ENCODE peak calls at places on chromosome 5, in five cellular contexts. R is tibial artery, H is heart left ventricle, S is dorsolateral prefrontal cortex, I is AG04450. U is an unnamed sample.

GRCh38 chr5:40165789-40166728 is 513.7 kb upstream of the PTGER4 start:
- DNase-seq in I (no peak), H (no peak), R (no peak), S (no peak), U (no peak)

GRCh38 chr5:66814146-66814991 is 218.2 kb downstream of the MAST4 start:
- DNase-seq in I (no peak), H (no peak), S (peak), R (no peak), U (no peak)

GRCh38 chr5:95861858-95862561 is 39.5 kb upstream of the GLRX start:
- DNase-seq in I (no peak), R (no peak), H (no peak), S (no peak), U (peak)

GRCh38 chr5:181187500-181188213 is 17.3 kb downstream of the TRIM7 start:
- DNase-seq in S (peak), H (peak), R (peak), I (peak), U (no peak)

GRCh38 chr5:131538177-131538593 is 96.8 kb downstream of the RAPGEF6 start:
- DNase-seq in S (no peak), I (no peak), R (no peak), H (no peak), U (peak)

GRCh38 chr5:41371741-41372140 is 138.7 kb downstream of the PLCXD3 start:
- DNase-seq in R (no peak), H (no peak), I (peak), S (no peak), U (peak)

GRCh38 chr5:66232701-66233100 is 88.6 kb downstream of the SREK1 start:
- DNase-seq in R (no peak), I (no peak), S (no peak), H (no peak), U (no peak)

GRCh38 chr5:10387690-10388089 is 34.2 kb downstream of the MARCHF6 start:
- DNase-seq in H (no peak), S (no peak), I (peak), R (no peak), U (no peak)

GRCh38 chr5:156396063-156396829 is 69.3 kb downstream of the SGCD start:
- DNase-seq in H (no peak), R (no peak), I (no peak), S (no peak), U (no peak)

GRCh38 chr5:141476132-141476909 is 555 bp downstream of the PCDHGC3 start:
- DNase-seq in H (peak), I (peak), R (peak), S (peak), U (no peak)

GRCh38 chr5:158039441-158039840 is 180.5 kb upstream of the CLINT1 start:
- DNase-seq in I (no peak), S (no peak), R (no peak), H (no peak), U (no peak)

GRCh38 chr5:126875303-126875785 is 98.4 kb downstream of the LMNB1 start:
- DNase-seq in R (no peak), H (no peak), S (no peak), I (no peak), U (no peak)

GRCh38 chr5:39262981-39263380 is 43.6 kb upstream of the FYB1 start:
- DNase-seq in H (no peak), S (no peak), I (no peak), R (no peak), U (no peak)

GRCh38 chr5:37722236-37723146 is 117.3 kb downstream of the GDNF start:
- DNase-seq in R (no peak), H (no peak), I (peak), S (no peak), U (peak)

GRCh38 chr5:620586-621180 is 8.5 kb downstream of the CEP72 start:
- DNase-seq in R (peak), S (no peak), H (peak), I (no peak), U (no peak)

GRCh38 chr5:56983593-56984361 is 31.9 kb upstream of the MIER3 start:
- DNase-seq in I (no peak), S (no peak), R (no peak), H (no peak), U (no peak)

GRCh38 chr5:73661753-73662152 is 35.8 kb downstream of the ARHGEF28 start:
- DNase-seq in S (no peak), R (no peak), I (no peak), H (no peak), U (no peak)

GRCh38 chr5:154755361-154756202 is at the start of gene LARP1:
- DNase-seq in R (peak), S (peak), I (no peak), H (peak), U (no peak)

GRCh38 chr5:52786937-52787599 is 648 bp upstream of the ITGA1 start:
- DNase-seq in I (no peak), S (no peak), R (peak), H (no peak), U (peak)

GRCh38 chr5:12332480-12332879 is 428.2 kb upstream of the CTNND2 start:
- DNase-seq in I (no peak), R (no peak), H (no peak), S (no peak), U (no peak)

GRCh38 chr5:58263291-58263690 is 196.6 kb downstream of the PLK2 start:
- DNase-seq in H (no peak), R (no peak), I (no peak), S (no peak), U (no peak)

GRCh38 chr5:5351288-5352089 is 71.0 kb upstream of the ICE1 start:
- DNase-seq in I (no peak), R (no peak), H (no peak), S (no peak), U (no peak)

GRCh38 chr5:57174850-57175525 is 1.1 kb downstream of the GPBP1 start:
- DNase-seq in H (no peak), S (no peak), R (no peak), I (no peak), U (no peak)

GRCh38 chr5:113166710-113167366 is 190.2 kb downstream of the DCP2 start:
- DNase-seq in S (no peak), I (peak), H (no peak), R (no peak), U (peak)

GRCh38 chr5:176508603-176509002 is 28.6 kb downstream of the RNF44 start:
- DNase-seq in S (no peak), H (no peak), I (no peak), R (no peak), U (no peak)

GRCh38 chr5:32325067-32325466 is 12.3 kb upstream of the MTMR12 start:
- DNase-seq in S (no peak), I (no peak), H (no peak), R (no peak), U (peak)

GRCh38 chr5:10654566-10654965 is 90.7 kb downstream of the ANKRD33B start:
- DNase-seq in I (no peak), H (no peak), S (no peak), R (no peak), U (no peak)

GRCh38 chr5:157855404-157855994 is 3.4 kb downstream of the CLINT1 start:
- DNase-seq in I (peak), S (peak), R (peak), H (peak), U (no peak)

GRCh38 chr5:156947933-156948332 is 15.1 kb downstream of the TIMD4 start:
- DNase-seq in H (no peak), R (no peak), S (no peak), I (no peak), U (no peak)

GRCh38 chr5:177427211-177427822 is 841 bp downstream of the GRK6 start:
- DNase-seq in H (no peak), R (no peak), S (no peak), I (no peak), U (no peak)

GRCh38 chr5:72347801-72348305 is 27.7 kb downstream of the PTCD2 start:
- DNase-seq in R (no peak), H (no peak), I (peak), S (no peak), U (peak)

GRCh38 chr5:179142434-179143198 is 82.4 kb downstream of the ZNF354C start:
- DNase-seq in H (no peak), I (peak), R (no peak), S (no peak), U (no peak)
- H3K27ac ChIP-seq in H (no peak), I (peak), R (no peak), S (no peak), U (no peak)

GRCh38 chr5:18394154-18394804 is 760.0 kb downstream of the TAF11L14 start:
- DNase-seq in R (no peak), H (no peak), I (no peak), S (peak), U (peak)

GRCh38 chr5:18393546-18393945 is 759.3 kb downstream of the TAF11L14 start:
- DNase-seq in I (no peak), R (no peak), S (peak), H (no peak), U (no peak)

GRCh38 chr5:18395126-18396110 is 761.2 kb downstream of the TAF11L14 start:
- DNase-seq in I (no peak), H (no peak), R (no peak), S (no peak), U (no peak)

GRCh38 chr5:18397393-18397792 is 763.1 kb downstream of the TAF11L14 start:
- DNase-seq in S (no peak), I (no peak), H (no peak), R (no peak), U (no peak)
- H3K27ac ChIP-seq in S (no peak), I (no peak), H (no peak), R (no peak), U (no peak)

DNA sequence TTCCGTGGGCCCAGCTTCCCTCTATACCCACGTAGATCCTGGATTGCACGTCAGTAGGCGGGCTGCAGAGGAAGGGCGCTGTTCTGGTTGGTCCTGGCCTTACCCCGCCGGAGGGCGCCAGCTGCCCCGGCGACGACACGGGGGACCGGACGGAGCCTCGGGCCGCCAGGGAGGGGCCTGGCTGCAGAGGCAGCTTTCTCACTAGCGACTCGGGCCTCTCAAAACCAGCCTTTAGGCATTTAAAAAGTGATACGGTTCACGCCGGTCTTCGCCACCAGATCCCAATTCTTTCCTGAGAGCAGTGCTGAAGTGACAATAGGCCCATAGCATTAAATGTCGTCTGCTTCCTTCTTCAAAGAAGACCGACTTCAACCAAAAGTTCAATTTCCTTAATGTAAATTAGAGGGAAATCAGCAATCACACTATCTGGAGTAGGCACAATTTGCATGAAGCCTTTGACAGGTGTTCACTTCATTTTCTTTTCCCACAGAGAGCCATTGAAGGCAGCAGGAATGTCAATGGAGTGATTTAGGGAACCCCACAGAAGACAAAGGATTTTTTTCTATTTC is 17.6 kb upstream of the UBE2D2 start:
- DNase-seq in R (peak), H (peak), S (no peak), I (no peak), U (no peak)
- H3K27ac ChIP-seq in R (no peak), H (peak), S (no peak), I (no peak), U (no peak)

DNA sequence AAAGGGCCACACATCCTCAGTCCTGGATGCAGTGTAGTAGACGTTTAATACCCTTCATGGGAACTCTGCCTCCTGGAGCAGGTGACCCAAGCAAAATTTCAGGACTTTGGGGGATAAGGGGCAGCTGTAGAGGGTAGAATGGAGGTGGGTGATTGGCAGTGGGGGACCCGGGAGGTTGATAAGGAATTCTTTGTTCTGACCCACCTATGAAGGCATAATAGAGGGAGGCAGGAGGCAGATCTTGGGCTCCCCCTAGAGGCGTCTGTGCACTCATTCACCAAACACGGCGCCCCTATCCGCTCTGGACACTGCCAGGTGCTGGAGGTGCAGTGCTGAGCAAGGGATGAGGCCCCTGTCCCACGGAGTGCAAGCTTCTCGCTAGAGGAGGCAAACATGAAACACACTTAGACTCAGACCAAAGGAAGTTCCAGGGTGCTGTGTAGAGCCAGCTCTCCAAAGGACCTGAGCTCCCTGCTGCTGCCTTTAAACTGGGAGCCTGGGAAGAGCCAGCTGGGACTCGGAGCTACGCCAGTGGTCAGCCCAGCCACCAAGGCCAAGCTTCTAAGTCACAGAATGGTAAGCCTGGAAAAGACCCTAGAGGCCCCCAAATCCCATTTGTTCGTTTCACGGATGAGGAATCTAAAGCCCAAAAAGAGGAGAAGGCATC is 7.7 kb downstream of the IL17B start:
- DNase-seq in I (no peak), H (peak), S (peak), R (peak), U (no peak)
- H3K27ac ChIP-seq in I (no peak), H (no peak), S (no peak), R (peak), U (no peak)

DNA sequence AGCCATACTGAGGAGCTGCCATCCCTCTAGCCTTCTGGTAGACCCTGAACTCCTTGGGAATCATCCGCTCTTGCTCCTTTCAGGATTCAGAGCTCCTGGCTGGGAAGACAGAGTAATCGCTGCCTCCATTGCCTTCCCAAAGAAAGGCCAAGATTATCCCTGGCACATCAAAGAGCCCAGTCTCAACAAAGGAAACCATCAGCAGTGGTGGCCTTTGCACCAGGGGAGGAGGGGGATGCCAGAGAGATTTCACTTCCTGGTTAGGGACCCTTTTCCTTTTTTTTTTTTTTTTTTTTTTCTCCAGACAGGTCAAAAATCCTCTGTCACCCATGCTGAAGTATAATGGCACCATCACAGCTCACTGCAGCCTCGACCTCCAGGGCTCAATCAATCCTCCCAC is 16.0 kb upstream of the ERGIC1 start:
- DNase-seq in I (no peak), H (no peak), R (no peak), S (no peak), U (no peak)
- H3K27ac ChIP-seq in I (no peak), H (peak), R (no peak), S (no peak), U (no peak)

GRCh38 chr5:172148381-172148780 is 39.6 kb downstream of the STK10 start:
- DNase-seq in H (no peak), I (no peak), S (no peak), R (no peak), U (no peak)

GRCh38 chr5:172151661-172152210 is 36.3 kb downstream of the STK10 start:
- DNase-seq in R (no peak), S (peak), I (no peak), H (no peak), U (no peak)

GRCh38 chr5:172147857-172148256 is 40.2 kb downstream of the STK10 start:
- DNase-seq in S (no peak), R (no peak), I (no peak), H (no peak), U (no peak)

GRCh38 chr5:172149073-172149472 is 39.0 kb downstream of the STK10 start:
- DNase-seq in R (no peak), S (no peak), I (peak), H (no peak), U (no peak)

GRCh38 chr5:172150514-172151425 is 37.3 kb downstream of the STK10 start:
- DNase-seq in R (peak), I (no peak), H (peak), S (no peak), U (no peak)
- H3K27ac ChIP-seq in R (no peak), I (no peak), H (peak), S (no peak), U (no peak)

DNA sequence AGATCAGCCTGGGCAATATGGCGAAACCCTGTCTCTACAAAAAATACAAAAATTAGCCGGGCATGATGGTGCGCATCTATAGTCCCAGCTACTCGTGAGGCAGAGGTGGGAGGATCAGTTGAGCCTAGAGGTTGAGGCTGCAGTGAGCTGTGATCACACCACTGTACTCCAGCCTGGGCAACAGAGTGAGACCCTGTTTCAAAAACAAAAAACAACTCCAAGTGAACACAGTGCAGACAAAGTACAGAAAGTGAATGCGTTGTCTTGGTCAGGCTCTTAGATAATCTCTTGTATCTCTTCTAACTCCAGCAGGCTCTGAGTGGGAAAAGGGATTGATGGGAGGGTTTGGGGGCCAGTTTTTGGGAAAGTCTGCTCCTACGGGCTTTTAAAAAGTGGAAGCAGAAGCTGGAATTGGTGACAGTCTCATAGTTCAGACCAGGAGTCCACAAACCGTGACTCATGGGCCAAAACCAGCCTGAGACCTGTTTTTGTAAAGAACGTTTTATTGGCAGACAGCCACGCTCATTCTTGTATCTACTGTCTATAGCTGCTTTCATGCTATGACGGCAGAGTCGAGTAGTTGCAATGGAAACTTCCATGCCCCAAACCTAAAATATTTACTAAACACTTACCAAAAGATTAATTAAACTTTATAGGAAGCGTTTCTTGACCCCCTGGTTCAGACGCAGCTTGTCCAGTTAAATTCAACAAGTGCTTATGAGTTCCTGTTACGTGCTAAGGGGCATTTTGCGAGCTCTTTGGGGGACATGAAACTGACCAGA is 32.9 kb downstream of the NDST1 start:
- DNase-seq in R (peak), H (peak), S (no peak), I (peak), U (peak)
- H3K27ac ChIP-seq in R (peak), H (peak), S (no peak), I (peak), U (peak)

DNA sequence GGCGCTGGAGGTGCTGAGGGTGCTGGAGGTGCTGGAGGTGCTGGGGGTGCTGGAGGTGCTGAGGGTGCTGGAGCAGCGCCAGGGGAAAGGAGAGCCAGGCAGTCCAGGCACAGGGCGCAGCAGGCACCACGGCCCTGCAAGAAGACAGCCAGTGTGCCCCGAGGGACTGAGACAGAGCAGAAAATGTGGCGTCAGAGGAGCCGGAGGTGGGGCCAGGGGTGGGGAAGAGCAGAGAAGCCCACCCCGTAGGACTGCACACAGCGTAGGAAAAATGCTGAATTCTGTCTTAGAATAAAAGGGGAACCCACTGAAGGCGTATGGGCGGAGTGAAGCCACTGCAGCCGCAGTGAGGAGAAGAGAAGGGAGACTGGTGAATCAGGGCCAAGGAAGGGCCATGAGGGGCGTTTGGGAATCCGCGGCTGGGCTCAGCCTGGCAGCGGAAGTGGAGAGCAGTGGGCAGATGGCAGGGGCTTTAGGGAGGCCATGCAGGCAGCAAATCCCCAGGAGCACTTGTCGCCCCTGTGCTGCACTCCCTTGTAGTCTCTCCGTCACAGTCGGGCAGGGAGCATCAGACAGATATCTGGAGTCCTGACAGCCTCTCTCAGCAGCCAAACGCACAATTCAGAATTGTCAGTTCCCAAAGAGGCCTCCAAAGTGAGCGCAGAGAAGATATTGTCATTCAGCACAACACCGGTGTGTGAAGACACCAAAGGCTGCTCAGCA is 35.9 kb upstream of the LECT2 start:
- DNase-seq in I (no peak), H (peak), S (no peak), R (no peak), U (no peak)
- H3K27ac ChIP-seq in I (no peak), H (no peak), S (no peak), R (peak), U (no peak)

GRCh38 chr5:93602261-93603149 is 19.5 kb downstream of the NR2F1 start:
- DNase-seq in I (no peak), R (no peak), S (peak), H (no peak), U (no peak)

GRCh38 chr5:93600409-93601052 is 17.5 kb downstream of the NR2F1 start:
- DNase-seq in H (no peak), I (no peak), R (no peak), S (no peak), U (no peak)

GRCh38 chr5:93601053-93601429 is 18.0 kb downstream of the NR2F1 start:
- DNase-seq in S (no peak), R (no peak), I (no peak), H (no peak), U (no peak)

GRCh38 chr5:93603191-93603590 is 20.2 kb downstream of the NR2F1 start:
- DNase-seq in I (no peak), H (no peak), R (no peak), S (no peak), U (no peak)

GRCh38 chr5:93601433-93602175 is 18.6 kb downstream of the NR2F1 start:
- DNase-seq in R (no peak), S (no peak), H (no peak), I (no peak), U (no peak)
- H3K27ac ChIP-seq in R (no peak), S (peak), H (no peak), I (peak), U (no peak)